ENCODE peak calls at places on chromosomes 6 and 20, in four cellular contexts. E, H, K and B are unnamed samples.

GRCh38 chr6:166853371-166854325 is 102.7 kb downstream of the RNASET2 start:
- DNase-seq in K (no peak), E (no peak), H (no peak), B (no peak)

GRCh38 chr20:62704341-62704948 is 4.2 kb upstream of the NTSR1 start:
- DNase-seq in H (no peak), K (no peak), E (peak), B (no peak)

GRCh38 chr6:139091859-139092258 is 43.0 kb upstream of the HECA start:
- DNase-seq in E (no peak), K (no peak), H (no peak), B (no peak)

GRCh38 chr6:155141002-155141401 is 122.8 kb upstream of the CLDN20 start:
- DNase-seq in H (no peak), E (no peak), K (no peak), B (no peak)

GRCh38 chr20:689348-689747 is 13.7 kb upstream of the SCRT2 start:
- DNase-seq in K (no peak), H (no peak), E (no peak), B (no peak)

GRCh38 chr6:154167163-154167562 is 128.1 kb downstream of the OPRM1 start:
- DNase-seq in H (no peak), K (no peak), E (no peak), B (no peak)

GRCh38 chr6:157831424-157832249 is 8.6 kb downstream of the SNX9 start:
- DNase-seq in H (no peak), K (no peak), E (no peak), B (no peak)

GRCh38 chr6:69343856-69344255 is 453.0 kb downstream of the LMBRD1 start:
- DNase-seq in E (no peak), H (no peak), K (no peak), B (no peak)

GRCh38 chr6:161748535-161749386 is 474.9 kb upstream of the AGPAT4 start:
- DNase-seq in K (peak), E (peak), H (no peak), B (no peak)